ENCODE peak calls at places on chromosomes 7 and 10, in six cellular contexts. G is H1, P is Panc1, V is prostate gland, R is GM12891, J is stomach. K is an unnamed sample.

GRCh38 chr7:69735582-69735981 is 137.3 kb downstream of the AUTS2 start:
- DNase-seq in G (no peak), P (no peak), V (no peak), R (no peak), J (no peak), K (no peak)

GRCh38 chr10:96642973-96643372 is 56.2 kb upstream of the TM9SF3 start:
- DNase-seq in G (peak), P (peak), V (peak), R (no peak), J (peak), K (peak)

GRCh38 chr7:39428221-39428620 is 138.0 kb upstream of the YAE1 start:
- DNase-seq in G (no peak), P (no peak), V (no peak), R (no peak), J (no peak), K (no peak)

GRCh38 chr10:94000638-94001420 is 7.1 kb downstream of the PLCE1 start:
- DNase-seq in G (no peak), P (no peak), V (no peak), R (no peak), J (no peak), K (no peak)

GRCh38 chr7:28804990-28805389 is 153.1 kb downstream of the TRIL start:
- DNase-seq in G (no peak), P (no peak), V (no peak), R (no peak), J (no peak), K (no peak)

GRCh38 chr10:130547368-130547767 is 411.2 kb downstream of the GLRX3 start:
- DNase-seq in G (no peak), P (peak), V (no peak), R (no peak), J (no peak), K (no peak)

GRCh38 chr10:58115218-58116050 is 152.3 kb downstream of the IPMK start:
- DNase-seq in G (no peak), P (no peak), V (no peak), R (no peak), J (no peak), K (no peak)

GRCh38 chr7:90453931-90454330 is 15.5 kb upstream of the PTTG1IP2 start:
- DNase-seq in G (no peak), P (no peak), V (no peak), R (no peak), J (no peak), K (no peak)

GRCh38 chr7:93119191-93119905 is 1.6 kb upstream of the SAMD9 start:
- DNase-seq in G (no peak), P (no peak), V (no peak), R (no peak), J (no peak), K (no peak)

GRCh38 chr10:67969875-67970274 is 85.4 kb downstream of the SIRT1 start:
- DNase-seq in G (no peak), P (no peak), V (no peak), R (no peak), J (no peak), K (no peak)

GRCh38 chr10:79445217-79445707 is at the start of gene ZCCHC24:
- DNase-seq in G (no peak), P (no peak), V (no peak), R (peak), J (peak), K (no peak)

DNA sequence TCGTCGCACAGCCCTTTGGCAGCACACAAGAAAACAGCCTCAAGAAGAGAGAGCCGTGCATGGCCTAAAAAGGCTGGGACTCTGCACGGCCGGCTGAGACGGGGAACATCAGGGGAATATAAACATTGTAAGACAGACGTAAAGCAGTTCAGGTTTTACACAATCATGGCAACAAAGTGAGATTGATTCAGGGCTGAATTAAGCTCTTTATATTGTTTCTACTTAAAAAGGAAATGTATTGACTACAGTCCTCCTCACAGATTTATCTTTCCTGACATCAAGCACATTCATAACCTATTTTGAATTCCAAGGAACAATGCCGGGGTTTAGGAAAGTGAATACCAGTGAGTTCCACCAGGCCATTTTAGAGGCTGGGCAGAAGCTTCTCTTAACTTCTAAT is 25.2 kb downstream of the SORBS1 start:
- DNase-seq in G (no peak), P (no peak), V (peak), R (no peak), J (peak), K (peak)
- TF ChIP-seq POLR2AphosphoS5 in G (no peak), P (no peak), V (peak), R (no peak), J (peak), K (peak)

GRCh38 chr10:33461295-33461640 is 126.8 kb upstream of the NRP1 start:
- DNase-seq in G (no peak), P (no peak), V (no peak), R (no peak), J (no peak), K (no peak)
- TF ChIP-seq POLR2AphosphoS5 in G (no peak), P (no peak), V (no peak), R (no peak), J (no peak), K (no peak)

DNA sequence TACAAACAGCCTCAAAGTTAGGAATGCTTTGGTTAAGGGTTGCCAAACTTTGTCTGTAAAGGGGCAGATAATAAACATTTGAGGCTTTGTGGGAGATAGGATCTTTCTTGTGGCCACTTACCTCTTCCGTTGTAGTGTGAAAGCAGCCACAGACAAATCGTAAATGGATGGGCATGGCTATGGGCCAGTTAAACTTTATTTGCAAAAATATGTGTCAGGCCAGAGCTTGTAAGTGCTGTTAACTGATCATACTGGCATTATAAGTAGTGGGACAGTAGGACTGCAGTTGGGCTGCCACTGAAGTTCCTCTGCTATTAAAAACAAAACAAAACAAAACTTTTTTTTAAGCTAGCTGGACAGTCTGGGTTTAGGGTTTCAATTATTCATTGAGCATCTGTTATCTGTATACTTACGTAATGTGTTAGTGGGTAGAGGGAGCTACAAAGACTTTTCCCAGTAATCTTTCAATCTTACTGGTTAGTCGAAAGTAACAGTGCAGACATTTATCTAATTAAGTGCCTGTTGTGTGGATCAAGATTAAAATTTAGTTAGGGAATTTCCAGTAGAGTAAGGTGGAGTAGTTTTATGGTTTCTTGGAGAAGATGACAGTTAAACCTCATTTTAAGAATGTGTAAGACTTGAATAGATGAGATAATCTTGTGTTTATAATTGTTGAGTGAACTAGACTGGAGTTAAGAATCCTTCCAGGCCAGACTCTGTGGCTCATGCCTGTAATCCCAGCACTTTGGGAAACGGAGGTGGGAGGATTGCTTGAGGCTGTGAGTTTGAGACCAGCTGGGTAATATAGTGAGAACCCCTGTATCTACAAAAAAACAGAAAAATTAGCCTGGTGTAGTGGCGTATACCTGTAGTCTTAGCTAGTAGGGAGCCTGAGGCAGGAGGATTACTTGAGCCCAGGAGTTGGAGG is 100.1 kb downstream of the BTRC start:
- DNase-seq in G (no peak), P (no peak), V (no peak), R (no peak), J (no peak), K (no peak)
- TF ChIP-seq POLR2AphosphoS5 in G (no peak), P (no peak), V (no peak), R (no peak), J (no peak), K (no peak)

GRCh38 chr10:7664707-7665106 is 2.1 kb downstream of the ITIH5 start:
- DNase-seq in G (no peak), P (no peak), V (no peak), R (no peak), J (no peak), K (no peak)

GRCh38 chr10:7662522-7662921 is 4.2 kb downstream of the ITIH5 start:
- DNase-seq in G (no peak), P (no peak), V (no peak), R (no peak), J (no peak), K (no peak)

GRCh38 chr10:7659560-7659959 is 7.2 kb downstream of the ITIH5 start:
- DNase-seq in G (no peak), P (no peak), V (no peak), R (no peak), J (no peak), K (no peak)
- TF ChIP-seq POLR2AphosphoS5 in G (no peak), P (no peak), V (no peak), R (no peak), J (no peak), K (no peak)

GRCh38 chr10:21517983-21518628 is 7.4 kb downstream of the SKIDA1 start:
- DNase-seq in G (no peak), P (no peak), V (peak), R (no peak), J (no peak), K (no peak)
- TF ChIP-seq POLR2AphosphoS5 in G (no peak), P (no peak), V (peak), R (no peak), J (no peak), K (no peak)

DNA sequence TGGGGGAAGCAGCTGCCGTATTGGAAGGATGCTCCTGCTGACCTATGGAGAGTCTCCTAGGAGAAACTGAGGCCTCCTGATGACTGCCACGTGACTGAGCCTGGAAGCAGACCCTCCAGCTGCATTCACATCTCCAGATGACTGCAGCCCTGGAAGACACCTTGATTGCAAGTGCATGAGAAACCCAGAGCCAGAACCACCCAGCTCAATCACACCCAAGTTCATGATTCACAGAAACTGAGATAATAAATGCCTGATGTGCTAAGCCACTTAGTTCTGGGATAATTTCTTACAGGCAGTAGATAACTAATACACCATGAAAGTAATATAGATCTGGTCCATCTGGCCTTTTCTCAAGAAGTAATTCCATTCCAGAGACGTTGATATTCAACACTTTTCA is 208.0 kb upstream of the INHBA start:
- DNase-seq in G (no peak), P (no peak), V (no peak), R (no peak), J (no peak), K (no peak)
- TF ChIP-seq POLR2AphosphoS5 in G (no peak), P (no peak), V (no peak), R (no peak), J (no peak), K (no peak)

K was measured in sigmoid colon.